ENCODE peak calls at places on chromosomes 3 and 15, in seven cellular contexts. O is mucosa of gallbladder, F is T-cell, Z is AG04449, U is AG09309, X is RCC 7860, L is stomach. A is an unnamed sample.

GRCh38 chr3:28575748-28576589 is 227.3 kb upstream of the AZI2 start:
- DNase-seq in O (no peak), F (no peak), Z (no peak), U (no peak), X (no peak), L (peak), A (no peak)

GRCh38 chr3:46908294-46908985 is 30.9 kb downstream of the PTH1R start:
- DNase-seq in O (no peak), F (no peak), Z (peak), U (peak), X (no peak), L (no peak), A (no peak)

GRCh38 chr3:161305095-161305991 is 66.0 kb downstream of the SPTSSB start:
- DNase-seq in O (no peak), F (no peak), Z (no peak), U (no peak), X (no peak), L (no peak), A (no peak)

GRCh38 chr3:37221407-37221806 is 47.0 kb upstream of the LRRFIP2 start:
- DNase-seq in O (peak), F (no peak), Z (no peak), U (no peak), X (peak), L (no peak), A (no peak)

GRCh38 chr15:52567886-52568568 is 803 bp downstream of the ARPP19 start:
- DNase-seq in O (peak), F (peak), Z (no peak), U (no peak), X (peak), L (peak), A (no peak)

GRCh38 chr15:65409284-65409631 is 13.5 kb downstream of the IGDCC4 start:
- DNase-seq in O (no peak), F (no peak), Z (peak), U (peak), X (peak), L (no peak), A (no peak)

GRCh38 chr15:100001405-100001804 is 268.2 kb upstream of the LYSMD4 start:
- DNase-seq in O (no peak), F (no peak), Z (no peak), U (no peak), X (no peak), L (no peak), A (no peak)

GRCh38 chr3:58989173-58989572 is 60.7 kb downstream of the CFAP20DC start:
- DNase-seq in O (no peak), F (no peak), Z (peak), U (no peak), X (no peak), L (no peak), A (no peak)

GRCh38 chr15:75456710-75457109 is 5.2 kb upstream of the SIN3A start:
- DNase-seq in O (no peak), F (no peak), Z (no peak), U (no peak), X (no peak), L (no peak), A (no peak)

GRCh38 chr3:27680517-27681246 is 41.4 kb downstream of the EOMES start:
- DNase-seq in O (no peak), F (no peak), Z (no peak), U (no peak), X (no peak), L (no peak), A (no peak)

GRCh38 chr15:74400915-74401757 is 32.6 kb downstream of the SEMA7A start:
- DNase-seq in O (no peak), F (no peak), Z (no peak), U (no peak), X (peak), L (no peak), A (no peak)

GRCh38 chr15:40463886-40464545 is 6.8 kb upstream of the CHST14 start:
- DNase-seq in O (no peak), F (no peak), Z (no peak), U (no peak), X (no peak), L (no peak), A (no peak)

GRCh38 chr3:132669256-132669777 is 9.2 kb downstream of the UBA5 start:
- DNase-seq in O (no peak), F (no peak), Z (no peak), U (no peak), X (no peak), L (no peak), A (no peak)

GRCh38 chr15:65939901-65940617 is 70.8 kb downstream of the RAB11A start:
- DNase-seq in O (peak), F (no peak), Z (peak), U (peak), X (peak), L (peak), A (no peak)

GRCh38 chr3:17478673-17479072 is 263.8 kb downstream of the TBC1D5 start:
- DNase-seq in O (no peak), F (no peak), Z (no peak), U (peak), X (peak), L (no peak), A (no peak)

A was measured in ureter.